ENCODE peak calls at places on chromosomes 4 and X, in eight cellular contexts. One of them, this sample, is unnamed.
A peak's percentile ranks its signal among the peaks of the same experiment; 100 is the strongest.

GRCh38 chrX:149638860-149639259 is 7.3 kb upstream of the TMEM185A start:
- DNase-seq in cardiac muscle cell: no peak
- DNase-seq in adrenal gland: no peak
- DNase-seq in BJ: no peak
- DNase-seq in RWPE2: no peak
- DNase-seq in Peyer's patch: no peak
- DNase-seq in fibroblast of lung: no peak
- DNase-seq in MG63: no peak
- DNase-seq in this sample: no peak

GRCh38 chr4:139219450-139220055 is 42.5 kb upstream of the ELF2 start:
- DNase-seq in cardiac muscle cell: no peak
- DNase-seq in adrenal gland: no peak
- DNase-seq in BJ: no peak
- DNase-seq in RWPE2: no peak
- DNase-seq in Peyer's patch: no peak
- DNase-seq in fibroblast of lung: no peak
- DNase-seq in MG63: no peak
- DNase-seq in this sample: no peak

GRCh38 chr4:147285751-147286150 is 195.1 kb upstream of the EDNRA start:
- DNase-seq in cardiac muscle cell: no peak
- DNase-seq in adrenal gland: no peak
- DNase-seq in BJ: no peak
- DNase-seq in RWPE2: no peak
- DNase-seq in Peyer's patch: no peak
- DNase-seq in fibroblast of lung: peak; percentile 20
- DNase-seq in MG63: no peak
- DNase-seq in this sample: no peak

GRCh38 chr4:92047209-92047877 is 256.4 kb upstream of the GRID2 start:
- DNase-seq in cardiac muscle cell: peak; percentile 92
- DNase-seq in adrenal gland: no peak
- DNase-seq in BJ: no peak
- DNase-seq in RWPE2: no peak
- DNase-seq in Peyer's patch: no peak
- DNase-seq in fibroblast of lung: peak; percentile 51
- DNase-seq in MG63: no peak
- DNase-seq in this sample: no peak

GRCh38 chrX:23838953-23839352 is 56.0 kb downstream of the SAT1 start:
- DNase-seq in cardiac muscle cell: no peak
- DNase-seq in adrenal gland: no peak
- DNase-seq in BJ: no peak
- DNase-seq in RWPE2: no peak
- DNase-seq in Peyer's patch: no peak
- DNase-seq in fibroblast of lung: no peak
- DNase-seq in MG63: no peak
- DNase-seq in this sample: no peak

GRCh38 chrX:21004835-21005234 is 369.4 kb upstream of the CNKSR2 start:
- DNase-seq in cardiac muscle cell: no peak
- DNase-seq in adrenal gland: no peak
- DNase-seq in BJ: no peak
- DNase-seq in RWPE2: no peak
- DNase-seq in Peyer's patch: no peak
- DNase-seq in fibroblast of lung: no peak
- DNase-seq in MG63: no peak
- DNase-seq in this sample: no peak

GRCh38 chr4:149145803-149146202 is 669.8 kb downstream of the IQCM start:
- DNase-seq in cardiac muscle cell: no peak
- DNase-seq in adrenal gland: no peak
- DNase-seq in BJ: peak; percentile 44
- DNase-seq in RWPE2: no peak
- DNase-seq in Peyer's patch: no peak
- DNase-seq in fibroblast of lung: no peak
- DNase-seq in MG63: no peak
- DNase-seq in this sample: no peak

GRCh38 chr4:125266901-125267601 is 47.7 kb upstream of the FAT4 start:
- DNase-seq in cardiac muscle cell: peak; percentile 79
- DNase-seq in adrenal gland: no peak
- DNase-seq in BJ: peak; percentile 65
- DNase-seq in RWPE2: peak; percentile 69
- DNase-seq in Peyer's patch: no peak
- DNase-seq in fibroblast of lung: peak; percentile 84
- DNase-seq in MG63: no peak
- DNase-seq in this sample: no peak

GRCh38 chr4:120616041-120616440 is 306.5 kb downstream of the PRDM5 start:
- DNase-seq in cardiac muscle cell: no peak
- DNase-seq in adrenal gland: no peak
- DNase-seq in BJ: no peak
- DNase-seq in RWPE2: no peak
- DNase-seq in Peyer's patch: no peak
- DNase-seq in fibroblast of lung: no peak
- DNase-seq in MG63: no peak
- DNase-seq in this sample: no peak

GRCh38 chrX:21524008-21524407 is 134.1 kb downstream of the KLHL34 start:
- DNase-seq in cardiac muscle cell: no peak
- DNase-seq in adrenal gland: no peak
- DNase-seq in BJ: peak; percentile 9
- DNase-seq in RWPE2: no peak
- DNase-seq in Peyer's patch: no peak
- DNase-seq in fibroblast of lung: peak; percentile 1
- DNase-seq in MG63: no peak
- DNase-seq in this sample: no peak

GRCh38 chr4:48322063-48322462 is 19.3 kb upstream of the SLAIN2 start:
- DNase-seq in cardiac muscle cell: no peak
- DNase-seq in adrenal gland: no peak
- DNase-seq in BJ: no peak
- DNase-seq in RWPE2: no peak
- DNase-seq in Peyer's patch: no peak
- DNase-seq in fibroblast of lung: no peak
- DNase-seq in MG63: no peak
- DNase-seq in this sample: no peak

GRCh38 chr4:184644553-184645307 is 4.5 kb downstream of the CASP3 start:
- DNase-seq in cardiac muscle cell: no peak
- DNase-seq in adrenal gland: no peak
- DNase-seq in BJ: no peak
- DNase-seq in RWPE2: no peak
- DNase-seq in Peyer's patch: no peak
- DNase-seq in fibroblast of lung: no peak
- DNase-seq in MG63: peak; percentile 5
- DNase-seq in this sample: no peak

GRCh38 chr4:152154433-152154832 is 381.5 kb downstream of the FBXW7 start:
- DNase-seq in cardiac muscle cell: no peak
- DNase-seq in adrenal gland: no peak
- DNase-seq in BJ: no peak
- DNase-seq in RWPE2: no peak
- DNase-seq in Peyer's patch: no peak
- DNase-seq in fibroblast of lung: no peak
- DNase-seq in MG63: no peak
- DNase-seq in this sample: no peak

GRCh38 chr4:47662975-47663374 is 174.9 kb downstream of the CORIN start:
- DNase-seq in cardiac muscle cell: no peak
- DNase-seq in adrenal gland: no peak
- DNase-seq in BJ: no peak
- DNase-seq in RWPE2: no peak
- DNase-seq in Peyer's patch: no peak
- DNase-seq in fibroblast of lung: no peak
- DNase-seq in MG63: no peak
- DNase-seq in this sample: no peak

GRCh38 chr4:11424000-11424399 is 4.7 kb downstream of the HS3ST1 start:
- DNase-seq in cardiac muscle cell: peak; percentile 75
- DNase-seq in adrenal gland: no peak
- DNase-seq in BJ: no peak
- DNase-seq in RWPE2: peak; percentile 56
- DNase-seq in Peyer's patch: peak; percentile 40
- DNase-seq in fibroblast of lung: peak; percentile 25
- DNase-seq in MG63: peak; percentile 9
- DNase-seq in this sample: peak; percentile 62

GRCh38 chr4:141899541-141899940 is 263.2 kb downstream of the IL15 start:
- DNase-seq in cardiac muscle cell: peak; percentile 13
- DNase-seq in adrenal gland: no peak
- DNase-seq in BJ: peak; percentile 79
- DNase-seq in RWPE2: no peak
- DNase-seq in Peyer's patch: no peak
- DNase-seq in fibroblast of lung: no peak
- DNase-seq in MG63: no peak
- DNase-seq in this sample: no peak

GRCh38 chr4:35399912-35400311 is 844.4 kb downstream of the ARAP2 start:
- DNase-seq in cardiac muscle cell: no peak
- DNase-seq in adrenal gland: no peak
- DNase-seq in BJ: no peak
- DNase-seq in RWPE2: no peak
- DNase-seq in Peyer's patch: no peak
- DNase-seq in fibroblast of lung: no peak
- DNase-seq in MG63: no peak
- DNase-seq in this sample: no peak

GRCh38 chr4:184310171-184310567 is 92.5 kb upstream of the ENPP6 start:
- DNase-seq in cardiac muscle cell: no peak
- DNase-seq in adrenal gland: peak; percentile 24
- DNase-seq in BJ: no peak
- DNase-seq in RWPE2: no peak
- DNase-seq in Peyer's patch: peak; percentile 55
- DNase-seq in fibroblast of lung: no peak
- DNase-seq in MG63: no peak
- DNase-seq in this sample: peak; percentile 30

GRCh38 chrX:115233497-115234219 is at the start of gene LRCH2:
- DNase-seq in cardiac muscle cell: peak; percentile 55
- DNase-seq in adrenal gland: peak; percentile 48
- DNase-seq in BJ: no peak
- DNase-seq in RWPE2: no peak
- DNase-seq in Peyer's patch: no peak
- DNase-seq in fibroblast of lung: no peak
- DNase-seq in MG63: peak; percentile 26
- DNase-seq in this sample: peak; percentile 43

GRCh38 chr4:37540486-37540885 is 145.7 kb downstream of the RELL1 start:
- DNase-seq in cardiac muscle cell: peak; percentile 80
- DNase-seq in adrenal gland: no peak
- DNase-seq in BJ: no peak
- DNase-seq in RWPE2: no peak
- DNase-seq in Peyer's patch: no peak
- DNase-seq in fibroblast of lung: no peak
- DNase-seq in MG63: no peak
- DNase-seq in this sample: no peak

GRCh38 chrX:45795546-45795945 is 594.9 kb upstream of the DIPK2B start:
- DNase-seq in cardiac muscle cell: no peak
- DNase-seq in adrenal gland: no peak
- DNase-seq in BJ: no peak
- DNase-seq in RWPE2: no peak
- DNase-seq in Peyer's patch: no peak
- DNase-seq in fibroblast of lung: no peak
- DNase-seq in MG63: no peak
- DNase-seq in this sample: no peak

GRCh38 chr4:87427518-87427868 is 5.1 kb downstream of the NUDT9 start:
- DNase-seq in cardiac muscle cell: no peak
- DNase-seq in adrenal gland: no peak
- DNase-seq in BJ: no peak
- DNase-seq in RWPE2: no peak
- DNase-seq in Peyer's patch: no peak
- DNase-seq in fibroblast of lung: no peak
- DNase-seq in MG63: no peak
- DNase-seq in this sample: no peak

DNA sequence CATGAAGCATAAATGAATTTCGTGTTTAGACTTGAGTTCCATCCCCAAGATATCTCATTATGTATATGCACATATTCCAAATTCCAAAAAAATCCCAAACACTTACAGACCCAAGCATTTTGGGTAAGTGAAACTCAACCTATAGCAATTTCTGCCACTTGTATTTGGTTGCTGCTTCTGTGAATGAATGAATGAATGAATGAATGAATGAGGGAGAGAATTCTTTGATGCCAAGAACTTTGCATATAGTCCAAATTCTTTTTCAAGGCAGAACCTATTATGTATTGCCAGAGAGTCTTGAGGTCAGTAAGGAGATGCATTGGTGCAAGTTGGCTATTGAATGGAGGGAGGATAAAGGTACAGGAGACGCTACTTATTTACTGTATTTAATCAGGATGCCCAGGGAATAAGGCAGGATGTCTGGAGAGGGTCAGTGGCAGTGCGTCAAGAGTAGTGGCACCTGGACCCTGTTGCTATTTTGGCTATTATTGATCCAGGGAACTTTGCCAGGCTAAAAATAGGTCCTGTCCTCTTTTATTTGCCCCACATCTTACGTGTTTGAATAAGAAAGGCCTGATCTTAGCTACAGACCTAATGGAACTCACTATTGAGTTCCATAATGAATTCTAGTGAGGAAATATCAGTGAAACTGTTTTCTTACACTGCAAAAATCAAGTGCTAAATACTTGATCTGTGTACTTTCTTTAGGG is 33.9 kb downstream of the ANAPC4 start:
- DNase-seq in cardiac muscle cell: no peak
- DNase-seq in adrenal gland: no peak
- DNase-seq in BJ: no peak
- DNase-seq in RWPE2: no peak
- DNase-seq in Peyer's patch: no peak
- DNase-seq in fibroblast of lung: no peak
- DNase-seq in MG63: no peak
- DNase-seq in this sample: no peak
- H3K36me3 ChIP-seq in cardiac muscle cell: peaks cover 19% of the 10 kb centered on the region
- H3K36me3 ChIP-seq in adrenal gland: peaks cover 86% of the 10 kb centered on the region
- H3K36me3 ChIP-seq in BJ: peaks cover 10% of the 10 kb centered on the region
- H3K36me3 ChIP-seq in RWPE2: peaks cover 90% of the 10 kb centered on the region
- H3K36me3 ChIP-seq in Peyer's patch: peaks cover 92% of the 10 kb centered on the region
- H3K36me3 ChIP-seq in fibroblast of lung: peaks cover 2% of the 10 kb centered on the region
- H3K36me3 ChIP-seq in MG63: peaks cover 13% of the 10 kb centered on the region
- H3K36me3 ChIP-seq in this sample: no peaks in the 10 kb centered on the region

DNA sequence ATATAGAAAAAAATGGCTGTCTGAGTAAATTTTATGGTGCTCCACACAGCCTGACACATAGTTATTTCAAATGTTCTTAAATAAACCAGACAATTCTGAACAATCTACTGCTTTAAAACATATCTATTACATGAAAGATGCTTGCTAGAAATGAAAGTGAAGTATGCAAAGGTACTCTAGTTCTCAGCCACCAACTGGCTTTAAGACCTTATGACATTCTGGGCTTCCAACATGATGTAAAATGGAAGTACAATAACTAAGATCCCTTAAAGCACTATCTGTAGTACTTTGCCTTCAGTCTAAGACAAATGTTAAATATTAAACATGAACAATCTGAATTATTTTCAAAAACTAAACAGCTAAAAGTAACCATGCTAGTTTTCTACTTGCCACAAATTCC is 17.3 kb downstream of the HUWE1 start:
- DNase-seq in cardiac muscle cell: no peak
- DNase-seq in adrenal gland: no peak
- DNase-seq in BJ: no peak
- DNase-seq in RWPE2: no peak
- DNase-seq in Peyer's patch: no peak
- DNase-seq in fibroblast of lung: no peak
- DNase-seq in MG63: no peak
- DNase-seq in this sample: no peak
- H3K36me3 ChIP-seq in cardiac muscle cell: peaks cover 3% of the 10 kb centered on the region
- H3K36me3 ChIP-seq in adrenal gland: no peaks in the 10 kb centered on the region
- H3K36me3 ChIP-seq in BJ: no peaks in the 10 kb centered on the region
- H3K36me3 ChIP-seq in RWPE2: peaks cover 65% of the 10 kb centered on the region
- H3K36me3 ChIP-seq in Peyer's patch: no peaks in the 10 kb centered on the region
- H3K36me3 ChIP-seq in fibroblast of lung: no peaks in the 10 kb centered on the region
- H3K36me3 ChIP-seq in MG63: peaks cover 41% of the 10 kb centered on the region
- H3K36me3 ChIP-seq in this sample: no peaks in the 10 kb centered on the region

GRCh38 chrX:48700951-48701653 is 4.6 kb downstream of the SUV39H1 start:
- DNase-seq in cardiac muscle cell: peak; percentile 87
- DNase-seq in adrenal gland: no peak
- DNase-seq in BJ: no peak
- DNase-seq in RWPE2: no peak
- DNase-seq in Peyer's patch: no peak
- DNase-seq in fibroblast of lung: no peak
- DNase-seq in MG63: no peak
- DNase-seq in this sample: no peak
- H3K36me3 ChIP-seq in cardiac muscle cell: no peaks in the 10 kb centered on the region
- H3K36me3 ChIP-seq in adrenal gland: no peaks in the 10 kb centered on the region
- H3K36me3 ChIP-seq in BJ: peaks cover 2% of the 10 kb centered on the region
- H3K36me3 ChIP-seq in RWPE2: peaks cover 22% of the 10 kb centered on the region
- H3K36me3 ChIP-seq in Peyer's patch: peaks cover 5% of the 10 kb centered on the region
- H3K36me3 ChIP-seq in fibroblast of lung: peaks cover 2% of the 10 kb centered on the region
- H3K36me3 ChIP-seq in MG63: peaks cover 4% of the 10 kb centered on the region
- H3K36me3 ChIP-seq in this sample: no peaks in the 10 kb centered on the region

GRCh38 chrX:1507511-1508463 is 29.2 kb downstream of the P2RY8 start:
- DNase-seq in cardiac muscle cell: no peak
- DNase-seq in adrenal gland: no peak
- DNase-seq in BJ: no peak
- DNase-seq in RWPE2: no peak
- DNase-seq in Peyer's patch: peak; percentile 71
- DNase-seq in fibroblast of lung: no peak
- DNase-seq in MG63: no peak
- DNase-seq in this sample: no peak
- H3K36me3 ChIP-seq in cardiac muscle cell: no peaks in the 10 kb centered on the region
- H3K36me3 ChIP-seq in adrenal gland: no peaks in the 10 kb centered on the region
- H3K36me3 ChIP-seq in BJ: no peaks in the 10 kb centered on the region
- H3K36me3 ChIP-seq in RWPE2: no peaks in the 10 kb centered on the region
- H3K36me3 ChIP-seq in Peyer's patch: no peaks in the 10 kb centered on the region
- H3K36me3 ChIP-seq in fibroblast of lung: no peaks in the 10 kb centered on the region
- H3K36me3 ChIP-seq in MG63: no peaks in the 10 kb centered on the region
- H3K36me3 ChIP-seq in this sample: no peaks in the 10 kb centered on the region

This sample was measured in testis.